ENCODE peak calls at places on chromosomes 1 and 21, in four cellular contexts. M is mesenchymal stem cell, J is psoas muscle, W is pancreas. B is an unnamed sample.

GRCh38 chr1:228109962-228110488 is 926 bp upstream of the MRPL55 start:
- DNase-seq in W (no peak), M (peak), J (no peak), B (no peak)

GRCh38 chr21:26366781-26367180 is 196.2 kb upstream of the APP start:
- DNase-seq in M (peak), W (no peak), J (no peak), B (no peak)

GRCh38 chr1:183979437-183979836 is 58.1 kb downstream of the COLGALT2 start:
- DNase-seq in J (no peak), M (no peak), W (no peak), B (no peak)

GRCh38 chr1:206628916-206629315 is 6.4 kb upstream of the DYRK3 start:
- DNase-seq in J (no peak), W (no peak), M (no peak), B (no peak)

GRCh38 chr1:218201004-218201403 is 84.1 kb upstream of the RRP15 start:
- DNase-seq in W (no peak), J (no peak), M (no peak), B (no peak)

GRCh38 chr1:56235909-56236510 is 343.4 kb downstream of the PLPP3 start:
- DNase-seq in M (no peak), J (no peak), W (no peak), B (no peak)

GRCh38 chr1:156676820-156677615 is at the start of gene NES:
- DNase-seq in M (peak), W (no peak), J (peak), B (no peak)

GRCh38 chr1:154221815-154222081 is 993 bp downstream of the UBAP2L start:
- DNase-seq in M (peak), J (no peak), W (no peak), B (no peak)

GRCh38 chr1:221263831-221264767 is 384.9 kb downstream of the HLX start:
- DNase-seq in W (peak), J (peak), M (peak), B (peak)

GRCh38 chr1:61337981-61338848 is 255.9 kb downstream of the NFIA start:
- DNase-seq in M (peak), J (peak), W (peak), B (peak)

GRCh38 chr1:197092491-197093023 is 25.5 kb upstream of the F13B start:
- DNase-seq in J (no peak), W (no peak), M (no peak), B (no peak)

GRCh38 chr1:191963781-191964455 is 194.3 kb upstream of the RGS18 start:
- DNase-seq in W (no peak), M (no peak), J (no peak), B (no peak)

DNA sequence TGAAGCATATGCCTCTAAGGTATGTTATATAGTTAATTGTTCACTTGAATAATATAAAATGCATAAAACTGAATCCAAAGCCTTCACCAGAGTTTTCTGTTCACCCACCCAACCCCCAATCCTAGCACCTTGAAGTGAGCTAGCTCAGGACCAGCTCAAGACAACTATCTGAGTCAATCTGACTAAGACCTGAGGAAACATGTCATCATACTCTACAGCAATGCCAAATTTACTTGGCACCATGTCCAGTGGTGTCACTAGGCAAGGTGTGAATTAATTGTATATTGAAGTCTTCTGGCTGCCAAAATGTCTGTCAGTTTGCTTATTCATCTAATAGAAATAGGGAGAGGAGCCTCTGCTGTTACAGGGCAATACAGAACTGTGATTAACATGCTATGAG is 3.8 kb downstream of the DNASE2B start:
- DNase-seq in W (no peak), J (no peak), M (no peak), B (no peak)
- H3K27ac ChIP-seq in W (no peak), J (no peak), M (no peak), B (no peak)

GRCh38 chr1:11906870-11907269 is 19.4 kb downstream of the KIAA2013 start:
- DNase-seq in M (no peak), W (no peak), J (no peak), B (no peak)

GRCh38 chr1:11904978-11905377 is 21.2 kb downstream of the KIAA2013 start:
- DNase-seq in W (no peak), M (no peak), J (no peak), B (no peak)

GRCh38 chr1:11903210-11903609 is 23.0 kb downstream of the KIAA2013 start:
- DNase-seq in W (no peak), J (no peak), M (no peak), B (no peak)

GRCh38 chr1:11908139-11909021 is 17.8 kb downstream of the KIAA2013 start:
- DNase-seq in J (peak), M (peak), W (peak), B (peak)

GRCh38 chr1:11907275-11908138 is 18.7 kb downstream of the KIAA2013 start:
- DNase-seq in J (peak), M (peak), W (peak), B (peak)
- H3K4me3 ChIP-seq in J (peak), M (peak), W (no peak), B (peak)

GRCh38 chr1:147238053-147238902 is 4.2 kb upstream of the CHD1L start:
- DNase-seq in M (no peak), J (no peak), W (no peak), B (no peak)
- H3K27ac ChIP-seq in M (no peak), J (no peak), W (peak), B (no peak)

DNA sequence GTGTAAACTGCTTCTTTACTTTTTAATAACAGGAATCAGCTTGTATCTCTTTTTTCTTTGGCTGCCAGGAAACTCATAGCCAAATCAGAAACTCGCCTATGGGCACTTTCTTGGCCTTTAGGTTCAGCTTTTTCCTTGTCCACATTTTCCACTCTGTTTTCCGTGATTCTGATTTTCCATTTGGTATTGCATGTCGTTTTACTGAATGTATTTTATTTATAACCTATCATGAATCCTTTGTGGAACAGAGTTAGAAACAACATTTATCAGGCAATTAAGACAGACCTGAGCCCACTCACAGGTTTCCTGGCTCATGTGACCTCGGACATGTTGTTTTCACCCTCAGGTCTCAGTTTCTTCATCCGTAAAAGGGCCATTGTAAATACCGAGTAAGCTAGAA is 5.3 kb upstream of the ECE1 start:
- DNase-seq in J (no peak), W (no peak), M (no peak), B (no peak)
- H3K4me3 ChIP-seq in J (no peak), W (no peak), M (no peak), B (no peak)

DNA sequence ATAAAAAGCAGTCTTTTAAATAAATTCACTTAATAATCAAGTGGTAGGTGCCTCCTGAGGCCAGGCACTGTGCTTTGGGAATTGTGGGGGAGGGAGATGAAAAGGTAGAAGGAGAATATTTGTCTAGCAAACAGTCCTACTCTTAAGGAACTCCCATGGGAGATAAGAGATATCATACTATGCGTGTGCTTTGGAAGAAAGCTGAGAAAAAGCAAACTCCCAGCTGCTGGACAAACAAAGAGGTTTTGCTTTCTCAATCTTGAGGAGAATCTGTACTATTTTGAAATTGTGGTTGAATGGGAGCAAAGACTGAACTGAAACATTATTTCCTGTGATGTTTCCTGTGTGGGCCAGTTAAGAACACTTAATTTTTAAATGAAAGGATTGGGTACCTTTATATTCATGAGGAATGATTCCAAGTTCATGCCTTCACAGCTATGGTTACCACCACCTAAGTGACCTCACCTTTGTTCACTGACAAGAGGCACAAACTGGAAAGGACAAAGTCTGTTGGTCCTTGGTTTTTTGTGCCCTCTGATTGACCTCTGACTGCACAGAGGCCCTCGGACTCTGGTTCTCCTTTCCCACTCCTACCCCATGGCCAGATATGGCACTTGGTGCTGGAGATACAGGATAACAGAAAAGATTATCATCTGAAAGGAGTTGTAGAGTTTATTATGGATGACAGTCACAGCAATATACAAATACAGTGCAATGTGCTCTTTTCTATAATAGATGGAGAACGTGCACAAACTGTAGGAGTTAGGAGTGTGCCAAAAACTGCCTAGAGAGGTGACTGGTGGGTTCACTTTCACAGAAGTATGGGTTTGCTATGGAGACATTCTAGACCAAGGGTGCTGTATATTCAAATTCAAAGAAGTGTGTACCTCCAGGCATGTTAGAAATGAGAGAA is 1.6 kb downstream of the CD53 start:
- DNase-seq in J (no peak), M (no peak), W (no peak), B (no peak)
- H3K27ac ChIP-seq in J (no peak), M (no peak), W (peak), B (peak)

GRCh38 chr1:43969416-43969745 is 429 bp upstream of the DPH2 start:
- DNase-seq in W (no peak), J (no peak), M (no peak), B (no peak)
- H3K4me3 ChIP-seq in W (no peak), J (peak), M (peak), B (peak)

B was measured in dorsolateral prefrontal cortex.